ENCODE peak calls at places on chromosome X, in nine cellular contexts. Q is heart left ventricle, V is HT1080, C is WTC11, G is GM20000, X is Right ventricle myocardium superior, U is SJSA1, L is ACHN, O is cardiac fibroblast. A is an unnamed sample.

GRCh38 chrX:48939417-48940228 is 17.8 kb downstream of the OTUD5 start:
- DNase-seq in L (no peak), C (no peak), X (no peak), V (no peak), G (no peak), U (no peak), O (no peak), Q (no peak), A (peak)

GRCh38 chrX:123756320-123756719 is 23.5 kb upstream of the THOC2 start:
- DNase-seq in O (peak), U (no peak), Q (no peak), V (no peak), X (no peak), G (no peak), L (no peak), C (no peak), A (no peak)

GRCh38 chrX:154477891-154478477 is 1.1 kb downstream of the LAGE3 start:
- DNase-seq in G (no peak), U (no peak), O (no peak), V (no peak), Q (no peak), X (no peak), L (no peak), C (no peak), A (no peak)

GRCh38 chrX:13152511-13152868 is 108.1 kb upstream of the FAM9C start:
- DNase-seq in X (no peak), Q (no peak), U (no peak), V (no peak), O (no peak), L (no peak), G (no peak), C (no peak), A (no peak)

GRCh38 chrX:16319929-16320328 is 152.6 kb downstream of the MAGEB17 start:
- DNase-seq in X (no peak), Q (no peak), G (no peak), C (no peak), U (no peak), O (no peak), V (peak), L (no peak), A (no peak)

GRCh38 chrX:49282647-49283011 is 13.0 kb downstream of the PPP1R3F start:
- DNase-seq in U (no peak), C (peak), G (no peak), Q (no peak), X (no peak), L (no peak), V (peak), O (peak), A (no peak)

GRCh38 chrX:150664290-150664689 is 28.9 kb upstream of the MTMR1 start:
- DNase-seq in V (no peak), L (no peak), G (no peak), X (peak), C (no peak), O (peak), Q (no peak), U (no peak), A (no peak)

GRCh38 chrX:30580641-30581040 is 3.1 kb upstream of the TASL start:
- DNase-seq in C (no peak), U (no peak), O (no peak), G (no peak), V (no peak), Q (no peak), X (no peak), L (no peak), A (no peak)

GRCh38 chrX:6965729-6966128 is 181.8 kb upstream of the STS start:
- DNase-seq in L (no peak), G (no peak), X (no peak), U (no peak), O (no peak), V (no peak), Q (no peak), C (no peak), A (no peak)

GRCh38 chrX:13323241-13323640 is 3.4 kb upstream of the ATXN3L start:
- DNase-seq in U (no peak), C (no peak), V (no peak), Q (no peak), G (no peak), X (no peak), L (no peak), O (no peak), A (no peak)

GRCh38 chrX:136768469-136769084 is 12.2 kb downstream of the ARHGEF6 start:
- DNase-seq in O (peak), X (peak), L (peak), V (peak), G (peak), U (peak), Q (no peak), C (peak), A (peak)

GRCh38 chrX:68929332-68930150 is 100.7 kb downstream of the EFNB1 start:
- DNase-seq in U (peak), G (no peak), Q (peak), L (peak), V (peak), O (peak), C (no peak), X (peak), A (no peak)

GRCh38 chrX:109345866-109346265 is 136.0 kb downstream of the GUCY2F start:
- DNase-seq in O (peak), V (no peak), Q (no peak), C (no peak), G (no peak), L (no peak), X (no peak), U (no peak), A (no peak)

GRCh38 chrX:45300638-45301037 is 100.0 kb upstream of the DIPK2B start:
- DNase-seq in V (no peak), C (no peak), O (no peak), U (no peak), X (no peak), Q (no peak), L (no peak), G (no peak), A (no peak)

GRCh38 chrX:17710836-17711235 is 26.5 kb upstream of the SCML1 start:
- DNase-seq in X (no peak), C (no peak), V (no peak), U (no peak), G (no peak), Q (no peak), O (no peak), L (no peak), A (no peak)

GRCh38 chrX:108186811-108187210 is 95.2 kb downstream of the ATG4A start:
- DNase-seq in X (no peak), V (peak), Q (no peak), G (no peak), L (peak), C (no peak), U (peak), O (peak), A (no peak)

GRCh38 chrX:68691921-68692320 is 44.5 kb downstream of the STARD8 start:
- DNase-seq in U (no peak), O (no peak), C (no peak), X (no peak), G (no peak), V (no peak), Q (no peak), L (no peak), A (no peak)

GRCh38 chrX:96372313-96373046 is 312.2 kb upstream of the DIAPH2 start:
- DNase-seq in O (peak), V (peak), X (no peak), G (peak), L (peak), C (no peak), U (no peak), Q (no peak), A (no peak)

GRCh38 chrX:18883234-18883960 is 100.5 kb downstream of the PHKA2 start:
- DNase-seq in L (no peak), Q (peak), X (peak), U (no peak), G (no peak), V (no peak), O (no peak), C (no peak), A (no peak)

GRCh38 chrX:153897899-153898298 is 6.6 kb upstream of the AVPR2 start:
- DNase-seq in X (no peak), C (no peak), O (no peak), L (no peak), Q (no peak), G (no peak), U (no peak), V (no peak), A (no peak)

GRCh38 chrX:103849558-103849957 is 17.5 kb upstream of the RAB9B start:
- DNase-seq in L (no peak), X (no peak), O (no peak), G (no peak), U (no peak), C (no peak), V (no peak), Q (no peak), A (no peak)

GRCh38 chrX:38166478-38167083 is 54.1 kb downstream of the SRPX start:
- DNase-seq in L (peak), Q (no peak), O (peak), V (no peak), C (no peak), G (peak), X (no peak), U (peak), A (no peak)

GRCh38 chrX:40097101-40097491 is 662 bp downstream of the BCOR start:
- DNase-seq in C (no peak), V (no peak), Q (no peak), X (no peak), U (no peak), L (no peak), G (no peak), O (no peak), A (no peak)

GRCh38 chrX:645024-645376 is 14.4 kb downstream of the SHOX start:
- DNase-seq in X (no peak), Q (no peak), O (no peak), L (no peak), G (no peak), C (no peak), V (no peak), U (no peak), A (no peak)

GRCh38 chrX:155086961-155087735 is 15.8 kb downstream of the BRCC3 start:
- DNase-seq in Q (no peak), U (no peak), V (no peak), C (no peak), O (no peak), L (no peak), G (no peak), X (no peak), A (no peak)

GRCh38 chrX:106802388-106803275 is at the start of gene TBC1D8B:
- DNase-seq in X (peak), O (peak), U (peak), Q (peak), L (peak), C (peak), V (peak), G (peak), A (peak)

GRCh38 chrX:142204522-142205433 is at the start of gene MAGEC2:
- DNase-seq in U (no peak), O (no peak), G (no peak), V (no peak), C (no peak), L (no peak), X (no peak), Q (no peak), A (no peak)

GRCh38 chrX:69196666-69197065 is 31.4 kb upstream of the PJA1 start:
- DNase-seq in C (no peak), X (no peak), V (no peak), U (no peak), G (no peak), L (no peak), Q (no peak), O (no peak), A (no peak)

GRCh38 chrX:124717537-124717936 is 371.2 kb downstream of the SH2D1A start:
- DNase-seq in G (no peak), Q (no peak), O (no peak), V (no peak), L (no peak), C (no peak), U (no peak), X (no peak), A (no peak)

GRCh38 chrX:30751497-30751896 is 98.3 kb downstream of the GK start:
- DNase-seq in Q (no peak), G (no peak), C (no peak), L (no peak), O (no peak), V (peak), X (no peak), U (no peak), A (no peak)

A was measured in germinal center.